ENCODE peak calls at places on chromosomes 4 and X, in eight cellular contexts. P is brain microvascular endothelial cell, G is glutamatergic neuron, E is bronchial epithelial cell, U is kidney, A is pancreas, X is epithelial cell of esophagus, R is PC-9. S is an unnamed sample.

GRCh38 chrX:38220024-38220935 is at the start of gene SRPX:
- DNase-seq in R (no peak), P (no peak), E (peak), G (peak), A (peak), X (peak), U (peak), S (peak)

GRCh38 chr4:28558871-28559270 is 1698.2 kb downstream of the STIM2 start:
- DNase-seq in P (no peak), E (no peak), A (no peak), R (no peak), U (no peak), G (no peak), X (peak), S (no peak)

GRCh38 chrX:47573334-47574095 is 8.7 kb upstream of the TIMP1 start:
- DNase-seq in A (no peak), X (peak), E (peak), G (no peak), R (no peak), U (peak), P (no peak), S (no peak)

GRCh38 chr4:47686294-47686872 is 151.5 kb downstream of the CORIN start:
- DNase-seq in U (no peak), A (no peak), X (peak), R (no peak), G (peak), E (peak), P (peak), S (peak)

GRCh38 chrX:38939067-38939466 is 137.8 kb downstream of the MID1IP1 start:
- DNase-seq in P (no peak), X (peak), E (peak), U (no peak), R (no peak), A (no peak), G (no peak), S (no peak)

GRCh38 chr4:85861064-85861767 is 386.3 kb downstream of the ARHGAP24 start:
- DNase-seq in G (no peak), U (no peak), R (no peak), A (no peak), P (no peak), X (peak), E (peak), S (no peak)

GRCh38 chrX:102651968-102652744 is 873 bp downstream of the GPRASP1 start:
- DNase-seq in X (peak), E (peak), G (peak), P (peak), A (no peak), R (no peak), U (peak), S (no peak)

GRCh38 chrX:134469481-134469880 is 9.5 kb downstream of the HPRT1 start:
- DNase-seq in A (no peak), E (peak), X (peak), U (no peak), G (no peak), R (no peak), P (peak), S (no peak)

GRCh38 chr4:7323872-7324650 is 110.7 kb downstream of the PSAPL1 start:
- DNase-seq in P (no peak), G (no peak), U (peak), A (no peak), X (no peak), R (no peak), E (no peak), S (no peak)

GRCh38 chr4:110200673-110201072 is 2.3 kb upstream of the ELOVL6 start:
- DNase-seq in E (no peak), U (no peak), G (no peak), P (no peak), A (no peak), R (no peak), X (no peak), S (no peak)

GRCh38 chr4:136526517-136526916 is 1005.8 kb downstream of the PCDH18 start:
- DNase-seq in G (no peak), U (no peak), A (no peak), E (no peak), R (no peak), P (peak), X (no peak), S (no peak)

GRCh38 chr4:82833696-82834313 is 35.2 kb upstream of the SCD5 start:
- DNase-seq in E (peak), P (peak), A (no peak), X (peak), U (no peak), G (no peak), R (peak), S (no peak)

GRCh38 chrX:39769748-39770147 is 328.0 kb downstream of the BCOR start:
- DNase-seq in E (no peak), R (no peak), G (no peak), A (no peak), X (no peak), P (no peak), U (no peak), S (no peak)

GRCh38 chrX:56728752-56729151 is 291 bp upstream of the NBDY start:
- DNase-seq in R (no peak), E (no peak), U (no peak), A (no peak), X (peak), P (peak), G (peak), S (peak)

GRCh38 chrX:112677167-112677566 is 2.6 kb downstream of the LHFPL1 start:
- DNase-seq in X (no peak), A (no peak), P (no peak), U (no peak), R (no peak), E (peak), G (no peak), S (no peak)

GRCh38 chr4:8439168-8439567 is 1.4 kb downstream of the ACOX3 start:
- DNase-seq in U (no peak), X (peak), E (peak), G (no peak), A (no peak), P (no peak), R (no peak), S (no peak)

DNA sequence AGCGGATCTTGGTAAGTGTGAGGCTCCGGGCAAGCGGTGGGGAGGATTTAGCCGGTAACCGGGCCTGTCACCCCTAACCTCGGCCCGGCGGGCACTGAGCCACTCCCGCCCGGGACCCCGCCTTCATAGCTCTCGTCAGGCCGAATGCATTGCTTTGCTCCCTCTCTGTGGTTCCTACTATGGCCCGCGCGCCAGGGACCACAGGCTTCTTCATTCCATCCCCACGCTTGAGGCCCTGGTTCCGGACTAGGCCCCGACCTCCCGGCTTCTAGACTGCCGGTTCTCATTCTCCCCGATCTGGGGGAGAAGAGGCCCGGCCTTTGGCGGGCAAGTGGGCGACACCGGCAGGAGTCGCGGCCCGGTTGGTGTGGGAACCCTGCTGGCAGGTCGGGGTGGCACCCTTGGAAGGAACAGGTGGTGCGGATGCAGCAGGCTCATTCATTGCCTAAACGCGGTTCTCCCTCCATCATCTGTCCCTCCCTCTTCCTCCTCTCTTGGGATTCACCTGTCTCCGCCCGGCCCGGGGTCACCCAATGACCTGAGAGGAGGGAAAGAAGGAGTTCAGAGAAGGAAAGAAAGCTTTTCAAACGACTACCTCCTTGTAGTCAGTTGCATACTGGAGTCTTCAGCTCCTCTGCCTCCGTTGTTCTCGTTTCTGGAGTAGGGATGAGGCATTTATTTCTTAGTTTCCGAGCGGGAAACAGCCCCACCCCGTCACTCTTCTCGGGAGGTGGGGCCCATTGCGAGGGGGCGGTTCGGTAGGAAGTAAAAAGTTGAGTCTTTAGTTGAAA is at the start of gene NDUFC1:
- DNase-seq in E (peak), P (peak), U (peak), X (peak), G (peak), R (peak), A (peak), S (peak)
- TF ChIP-seq CTCF in E (peak), P (peak), U (no peak), X (peak), G (peak), R (no peak), A (no peak), S (no peak)

GRCh38 chr4:96352051-96352517 is 512.2 kb downstream of the PDHA2 start:
- DNase-seq in E (peak), P (peak), X (peak), U (no peak), G (peak), R (no peak), A (no peak), S (no peak)
- TF ChIP-seq CTCF in E (peak), P (peak), X (peak), U (no peak), G (peak), R (peak), A (no peak), S (peak)

DNA sequence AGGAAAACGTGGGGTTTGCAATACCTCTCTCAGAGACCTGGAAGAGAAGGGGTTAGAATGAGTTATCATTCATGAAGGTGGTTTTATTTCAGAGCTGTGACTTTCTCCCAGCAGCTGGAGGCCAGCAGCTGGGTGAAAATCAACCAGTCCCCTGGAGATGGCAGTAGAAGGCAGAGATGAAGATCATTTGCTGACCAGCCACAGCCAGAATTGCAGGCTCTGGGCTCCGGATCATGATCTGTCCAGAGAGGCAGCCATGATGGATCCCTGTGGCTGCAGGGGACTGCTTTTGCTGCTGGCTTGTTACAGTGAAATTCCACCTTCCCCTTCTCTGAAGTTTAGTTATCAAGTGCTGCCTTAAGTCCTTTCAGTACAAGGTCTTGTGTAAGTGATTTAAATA is 46.9 kb upstream of the TAB3 start:
- DNase-seq in U (no peak), A (no peak), X (peak), G (peak), E (peak), P (peak), R (no peak), S (no peak)
- TF ChIP-seq CTCF in U (peak), A (no peak), X (peak), G (no peak), E (peak), P (peak), R (peak), S (peak)

GRCh38 chr4:166172619-166173018 is 299.6 kb downstream of the TLL1 start:
- DNase-seq in X (no peak), G (no peak), R (no peak), E (no peak), P (no peak), U (no peak), A (no peak), S (no peak)

GRCh38 chr4:166174717-166175510 is 301.9 kb downstream of the TLL1 start:
- DNase-seq in R (no peak), E (peak), G (no peak), P (peak), A (no peak), X (peak), U (no peak), S (no peak)

GRCh38 chr4:166165829-166166420 is 292.9 kb downstream of the TLL1 start:
- DNase-seq in U (no peak), P (peak), R (peak), G (no peak), X (peak), E (peak), A (no peak), S (peak)

GRCh38 chr4:166169111-166169510 is 296.1 kb downstream of the TLL1 start:
- DNase-seq in R (no peak), G (peak), E (peak), U (no peak), A (no peak), X (peak), P (peak), S (no peak)
- TF ChIP-seq CTCF in R (no peak), G (no peak), E (peak), U (no peak), A (no peak), X (peak), P (peak), S (peak)

DNA sequence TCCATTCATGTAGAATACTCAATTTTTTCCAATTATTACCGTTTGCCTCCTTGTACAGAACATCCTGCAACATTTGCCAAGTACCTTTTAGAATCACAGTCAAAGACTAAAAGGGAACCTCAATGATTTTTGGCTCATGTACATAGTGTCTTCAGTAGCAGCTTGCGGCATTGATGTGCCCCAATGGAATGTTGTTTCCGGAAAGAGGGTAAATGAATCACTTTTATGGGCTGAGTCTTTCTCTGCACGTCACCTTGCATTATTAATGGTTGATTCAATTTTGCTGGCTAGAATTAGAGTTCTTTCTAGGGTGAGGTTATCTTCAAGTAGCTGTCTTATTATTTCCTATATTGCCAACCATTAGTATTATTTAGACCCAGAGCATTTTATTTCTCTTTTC is 116.9 kb upstream of the GABRA2 start:
- DNase-seq in R (no peak), P (no peak), E (no peak), A (no peak), G (no peak), X (peak), U (no peak), S (no peak)
- TF ChIP-seq CTCF in R (no peak), P (no peak), E (no peak), A (no peak), G (no peak), X (no peak), U (no peak), S (no peak)

GRCh38 chrX:132614297-132614696 is 125.5 kb upstream of the MBNL3 start:
- DNase-seq in E (peak), X (peak), G (no peak), U (no peak), R (no peak), P (no peak), A (no peak), S (no peak)
- TF ChIP-seq CTCF in E (peak), X (peak), G (no peak), U (no peak), R (peak), P (peak), A (no peak), S (peak)

GRCh38 chr4:42632653-42633382 is 24.1 kb downstream of the ATP8A1 start:
- DNase-seq in R (no peak), X (no peak), P (no peak), G (no peak), E (no peak), A (no peak), U (no peak), S (no peak)
- TF ChIP-seq CTCF in R (no peak), X (no peak), P (no peak), G (no peak), E (no peak), A (no peak), U (no peak), S (no peak)

DNA sequence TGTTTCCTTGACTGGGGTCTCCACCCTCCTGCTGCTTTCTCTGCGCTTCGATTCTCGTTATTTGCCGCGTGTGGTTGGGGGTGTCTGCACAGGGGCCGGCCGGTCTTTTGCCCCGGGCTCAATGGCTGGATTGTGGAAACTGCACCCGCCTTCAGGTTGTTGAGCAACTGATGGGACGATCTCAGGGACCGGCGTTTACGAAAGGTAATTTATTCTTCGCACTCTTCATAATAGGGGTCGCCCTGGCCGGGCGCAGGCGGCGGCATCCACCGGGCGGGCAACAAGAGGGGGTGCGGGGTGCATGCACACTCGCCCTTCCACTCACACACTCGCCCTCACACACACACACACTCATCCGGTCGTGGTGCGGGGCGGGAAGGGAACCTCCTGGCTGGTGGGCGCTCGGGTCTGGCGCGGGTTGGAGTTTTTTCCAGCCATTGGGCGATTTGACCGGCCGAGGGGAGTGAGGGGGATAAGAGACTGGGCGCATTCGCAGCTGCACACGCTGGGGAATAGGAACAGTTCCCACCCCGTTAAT is 1.5 kb downstream of the ADGRL3 start:
- DNase-seq in X (peak), U (no peak), A (peak), R (no peak), E (no peak), P (no peak), G (peak), S (peak)
- TF ChIP-seq CTCF in X (no peak), U (no peak), A (no peak), R (no peak), E (no peak), P (no peak), G (no peak), S (no peak)

GRCh38 chr4:140250989-140251552 is 97.1 kb upstream of the MAML3 start:
- DNase-seq in P (no peak), A (no peak), G (no peak), E (no peak), R (peak), U (no peak), X (peak), S (no peak)

GRCh38 chr4:140251566-140251965 is 97.6 kb upstream of the MAML3 start:
- DNase-seq in U (no peak), G (no peak), R (peak), E (peak), A (no peak), P (no peak), X (peak), S (no peak)

GRCh38 chr4:140253556-140254027 is 99.6 kb upstream of the MAML3 start:
- DNase-seq in U (no peak), E (no peak), X (no peak), G (no peak), A (no peak), R (no peak), P (no peak), S (no peak)

GRCh38 chr4:140252742-140253555 is 99.0 kb upstream of the MAML3 start:
- DNase-seq in U (peak), X (peak), E (peak), P (peak), G (peak), R (peak), A (peak), S (peak)

DNA sequence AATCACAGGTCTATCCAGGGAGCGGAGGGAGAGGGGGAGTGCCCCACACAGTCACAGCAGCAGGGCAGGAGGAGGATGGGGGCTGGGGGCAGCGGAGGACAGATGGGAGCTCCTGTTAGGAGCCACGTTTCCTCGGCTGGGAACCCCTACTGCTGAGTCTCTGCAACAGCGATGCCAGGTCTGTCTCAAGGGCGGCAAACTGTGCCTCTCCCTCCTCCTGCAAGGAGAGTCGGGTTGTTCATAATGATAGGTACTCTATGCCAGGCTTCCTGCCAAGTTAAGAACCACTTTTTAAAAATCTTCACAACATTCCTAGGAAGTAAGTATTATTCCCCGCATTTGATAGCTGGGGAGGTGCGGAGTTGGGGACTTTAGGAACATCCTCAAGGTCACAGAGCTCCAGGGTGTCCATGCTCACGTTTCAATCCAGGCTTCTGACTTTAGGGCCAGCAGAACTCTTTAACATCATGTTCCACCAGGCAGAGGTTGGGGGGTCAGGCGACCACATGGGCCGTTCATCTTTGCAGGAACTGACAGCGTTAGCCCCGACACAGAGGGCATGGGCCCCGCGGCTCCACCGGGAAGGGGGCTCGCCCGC is 98.3 kb upstream of the MAML3 start:
- DNase-seq in A (no peak), G (peak), E (no peak), P (no peak), R (no peak), U (peak), X (peak), S (no peak)
- TF ChIP-seq CTCF in A (no peak), G (no peak), E (no peak), P (peak), R (no peak), U (no peak), X (no peak), S (no peak)

DNA sequence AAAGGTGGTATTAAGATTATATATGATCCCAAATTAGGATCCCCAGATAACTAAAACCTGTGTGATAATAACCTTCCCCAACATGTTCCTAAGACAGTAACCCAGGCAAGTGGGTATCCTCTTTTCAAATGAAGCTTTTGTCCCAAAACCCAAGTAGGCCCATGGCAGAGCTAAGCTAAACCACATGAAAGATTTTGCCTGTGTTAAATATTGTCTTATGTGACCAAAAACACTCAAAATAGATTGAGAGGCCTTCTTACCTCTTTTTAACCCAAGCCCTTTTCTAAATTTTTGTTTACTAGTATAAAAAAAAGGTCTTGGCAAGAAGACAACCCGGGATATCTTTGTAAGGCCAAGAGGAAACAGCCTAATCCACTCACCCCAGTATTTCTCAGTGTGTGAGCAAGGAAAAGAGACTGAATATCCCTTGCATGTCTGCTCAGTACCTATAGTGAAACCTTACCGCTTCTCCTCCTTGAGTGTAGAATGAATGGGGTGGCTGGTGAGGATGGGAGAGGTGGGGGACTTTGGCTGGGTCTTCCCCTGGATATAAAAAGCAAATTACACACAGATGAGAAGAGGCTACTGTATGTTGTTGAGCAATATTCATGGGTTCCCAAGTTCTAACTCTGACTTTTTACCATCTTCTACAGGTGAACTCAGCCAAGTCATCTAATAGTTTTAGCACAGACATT is 188.8 kb upstream of the BMP3 start:
- DNase-seq in U (no peak), A (no peak), R (no peak), P (no peak), X (no peak), E (no peak), G (no peak), S (peak)
- TF ChIP-seq CTCF in U (no peak), A (no peak), R (no peak), P (no peak), X (no peak), E (no peak), G (no peak), S (no peak)

S was measured in GM13977.